ENCODE peak calls at places on chromosomes 1 and 21, in four cellular contexts. N is stomach, O is heart left ventricle, B is prostate gland. I is an unnamed sample.

GRCh38 chr1:151832318-151832984 is 849 bp upstream of the RORC start:
- DNase-seq in N (peak; percentile 98), O (peak; percentile 78), B (peak; percentile 98), I (peak; percentile 100)

GRCh38 chr21:29077651-29078090 is 4.2 kb upstream of the CCT8 start:
- DNase-seq in N (no peak), O (no peak), B (peak; percentile 26), I (peak; percentile 49)

GRCh38 chr1:28370220-28371010 is 875 bp downstream of the PHACTR4 start:
- DNase-seq in N (no peak), O (no peak), B (peak; percentile 14), I (no peak)

GRCh38 chr1:59814901-59815825 is at the start of gene HOOK1:
- DNase-seq in N (no peak), O (no peak), B (peak; percentile 11), I (peak; percentile 32)

GRCh38 chr1:115324649-115325420 is 13.2 kb downstream of the NGF start:
- DNase-seq in N (no peak), O (no peak), B (no peak), I (no peak)

GRCh38 chr1:110003747-110004428 is 19.3 kb downstream of the AHCYL1 start:
- DNase-seq in N (peak; percentile 73), O (no peak), B (peak; percentile 61), I (peak; percentile 82)

GRCh38 chr1:225733254-225733653 is 44.4 kb upstream of the SRP9 start:
- DNase-seq in N (no peak), O (no peak), B (no peak), I (no peak)

GRCh38 chr1:55275151-55275748 is 60.1 kb upstream of the USP24 start:
- DNase-seq in N (no peak), O (no peak), B (no peak), I (peak; percentile 16)

GRCh38 chr1:115506523-115507255 is 135.1 kb upstream of the VANGL1 start:
- DNase-seq in N (no peak), O (no peak), B (no peak), I (no peak)

GRCh38 chr1:216183427-216183826 is 239.8 kb downstream of the USH2A start:
- DNase-seq in N (no peak), O (no peak), B (no peak), I (no peak)

GRCh38 chr1:21956720-21957552 is 19.8 kb upstream of the HSPG2 start:
- DNase-seq in N (peak; percentile 89), O (peak; percentile 72), B (peak; percentile 93), I (peak; percentile 94)

GRCh38 chr1:168959382-168959781 is 147.1 kb upstream of the ATP1B1 start:
- DNase-seq in N (no peak), O (no peak), B (no peak), I (no peak)

GRCh38 chr1:80917826-80918225 is 882.9 kb upstream of the ADGRL2 start:
- DNase-seq in N (no peak), O (no peak), B (no peak), I (no peak)

GRCh38 chr1:18452550-18452949 is 28.2 kb upstream of the KLHDC7A start:
- DNase-seq in N (no peak), O (no peak), B (no peak), I (no peak)

GRCh38 chr1:11780380-11781147 is 18.6 kb downstream of the C1orf167 start:
- DNase-seq in N (no peak), O (no peak), B (no peak), I (no peak)

GRCh38 chr1:204286841-204287387 is 72.8 kb downstream of the PLEKHA6 start:
- DNase-seq in N (peak; percentile 85), O (peak; percentile 72), B (peak; percentile 86), I (peak; percentile 81)

GRCh38 chr1:23567996-23568607 is 8.8 kb upstream of the ID3 start:
- DNase-seq in N (no peak), O (no peak), B (no peak), I (no peak)

GRCh38 chr1:39927538-39927937 is 25.8 kb upstream of the MYCL start:
- DNase-seq in N (no peak), O (no peak), B (no peak), I (peak; percentile 7)

GRCh38 chr1:206786212-206786886 is 14.1 kb upstream of the IL10 start:
- DNase-seq in N (no peak), O (no peak), B (no peak), I (no peak)

GRCh38 chr1:206783506-206783905 is 11.2 kb upstream of the IL10 start:
- DNase-seq in N (no peak), O (no peak), B (no peak), I (no peak)

GRCh38 chr1:206784471-206784903 is 12.2 kb upstream of the IL10 start:
- DNase-seq in N (peak; percentile 41), O (no peak), B (no peak), I (no peak)

GRCh38 chr1:206787956-206788355 is 15.7 kb upstream of the IL10 start:
- DNase-seq in N (no peak), O (no peak), B (no peak), I (no peak)

DNA sequence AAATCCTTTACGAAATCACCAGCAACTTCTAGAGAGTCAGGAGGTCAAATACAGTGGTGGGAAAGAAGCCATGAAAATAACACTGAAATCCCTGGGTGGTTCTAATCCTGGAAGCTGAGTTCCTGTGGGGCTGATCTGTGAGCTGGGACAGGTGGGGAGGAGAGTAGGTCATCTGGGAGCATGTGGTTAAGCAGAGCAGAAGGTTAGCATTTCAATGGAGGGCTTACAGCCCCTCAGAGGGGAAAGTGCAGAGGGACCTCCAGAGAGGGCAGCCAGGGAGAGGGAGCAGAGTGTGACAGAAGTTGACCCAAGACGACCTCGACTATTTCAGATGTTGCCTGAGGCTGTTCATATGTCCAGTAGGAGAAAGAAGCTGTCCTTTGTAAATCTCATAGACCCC is 13.1 kb upstream of the IL10 start:
- DNase-seq in N (no peak), O (no peak), B (no peak), I (no peak)
- H3K27me3 ChIP-seq in N (no peaks in the 10 kb centered on the region), O (no peaks in the 10 kb centered on the region), B (no peaks in the 10 kb centered on the region), I (no peaks in the 10 kb centered on the region)

GRCh38 chr1:167145965-167146364 is 52.1 kb downstream of the STYXL2 start:
- DNase-seq in N (no peak), O (no peak), B (no peak), I (no peak)

GRCh38 chr1:167152192-167152876 is 58.5 kb downstream of the STYXL2 start:
- DNase-seq in N (no peak), O (no peak), B (no peak), I (no peak)

GRCh38 chr1:167148388-167148787 is 54.5 kb downstream of the STYXL2 start:
- DNase-seq in N (no peak), O (no peak), B (no peak), I (no peak)

GRCh38 chr1:167146903-167147539 is 53.1 kb downstream of the STYXL2 start:
- DNase-seq in N (no peak), O (no peak), B (no peak), I (no peak)

GRCh38 chr1:167150434-167150833 is 56.6 kb downstream of the STYXL2 start:
- DNase-seq in N (no peak), O (no peak), B (no peak), I (no peak)
- TF ChIP-seq CTCF in N (no peak), O (no peak), B (no peak), I (no peak)

DNA sequence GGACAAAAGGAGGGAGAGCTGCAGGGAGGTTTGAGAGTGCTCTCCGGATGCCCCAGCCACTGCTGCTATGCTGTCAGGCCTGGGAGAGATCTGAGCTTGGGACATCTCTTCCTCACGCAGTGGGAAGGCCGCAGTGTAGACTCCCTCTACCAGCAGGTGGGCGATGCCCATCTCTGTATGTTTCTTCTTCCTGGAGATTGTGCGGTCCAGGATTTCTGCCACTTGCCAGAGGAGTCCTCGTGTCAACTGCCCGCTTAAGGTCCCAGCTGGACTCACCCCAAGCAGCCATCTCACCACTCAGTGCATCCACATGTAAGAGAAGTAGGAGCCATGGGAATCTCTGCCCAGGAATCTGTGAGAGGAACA is 10.9 kb downstream of the CPLANE2 start:
- DNase-seq in N (no peak), O (peak; percentile 22), B (no peak), I (no peak)
- H3K4me3 ChIP-seq in N (peak overlapping the region; percentile 37), O (peak overlapping the region; percentile 25), B (no peak overlapping the region), I (no peak overlapping the region)

DNA sequence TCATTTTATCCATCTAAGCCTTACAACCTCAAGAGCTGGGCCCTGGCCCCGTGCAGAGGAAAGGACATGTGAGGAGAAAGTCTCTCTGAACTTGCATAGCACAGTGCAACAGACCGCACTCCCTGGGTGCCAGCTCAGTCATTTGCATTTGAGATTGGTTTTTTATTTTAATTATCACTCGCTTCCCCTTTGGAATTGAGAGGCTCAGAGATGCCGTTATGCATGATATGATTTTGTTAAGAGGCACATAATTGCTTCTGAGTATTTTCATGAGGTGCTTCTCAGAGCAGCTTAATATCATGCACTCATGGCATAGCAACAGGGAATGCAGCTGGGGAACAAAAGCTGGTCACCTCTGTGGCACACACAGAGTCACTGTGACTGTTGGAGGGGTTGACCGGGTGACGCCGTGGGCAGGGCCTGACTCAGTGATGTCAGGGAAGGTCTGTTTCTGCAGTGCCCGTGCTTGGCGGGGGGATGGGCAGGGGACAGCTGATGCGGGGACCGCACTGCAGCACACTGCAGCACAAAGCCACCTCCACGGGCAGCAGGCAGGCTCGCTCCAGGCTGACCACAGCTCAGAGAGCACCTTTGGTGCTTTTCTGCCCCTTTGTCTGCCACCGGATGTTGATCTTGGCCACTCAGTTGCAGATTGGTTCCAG is 43.1 kb upstream of the VAMP3 start:
- DNase-seq in N (no peak), O (no peak), B (no peak), I (no peak)
- H3K27me3 ChIP-seq in N (no peaks in the 10 kb centered on the region), O (no peaks in the 10 kb centered on the region), B (no peaks in the 10 kb centered on the region), I (no peaks in the 10 kb centered on the region)

I was measured in body of pancreas.